ENCODE peak calls at places on chromosomes 16 and 17, in five cellular contexts. P is SJCRH30; C is adrenal gland; R is activated naive CD4-positive, alpha-beta T cell; W is COLO829. Q is an unnamed sample.

GRCh38 chr17:69525920-69526841 is 111.7 kb downstream of the MAP2K6 start:
- DNase-seq in P (peak; percentile 9), R (no peak), W (peak; percentile 61), C (peak; percentile 63), Q (peak; percentile 55)

GRCh38 chr16:9123871-9124270 is 32.4 kb downstream of the HAPSTR1 start:
- DNase-seq in P (no peak), C (peak; percentile 61), W (no peak), R (no peak), Q (no peak)

GRCh38 chr17:17313350-17313991 is 10.3 kb downstream of the NT5M start:
- DNase-seq in R (no peak), P (no peak), C (peak; percentile 63), W (no peak), Q (no peak)

GRCh38 chr17:49069585-49070273 is 62.8 kb upstream of the B4GALNT2 start:
- DNase-seq in P (no peak), R (no peak), C (no peak), W (no peak), Q (no peak)

GRCh38 chr16:77592021-77592420 is 130.3 kb upstream of the NUDT7 start:
- DNase-seq in W (no peak), P (no peak), R (no peak), C (no peak), Q (no peak)

GRCh38 chr17:81018044-81018802 is 16.7 kb upstream of the BAIAP2 start:
- DNase-seq in P (peak; percentile 85), W (peak; percentile 58), R (no peak), C (no peak), Q (no peak)

GRCh38 chr17:57370051-57370581 is 113.8 kb downstream of the MSI2 start:
- DNase-seq in R (no peak), W (no peak), C (peak; percentile 48), P (no peak), Q (no peak)

GRCh38 chr17:2965621-2966275 is 97.7 kb downstream of the OR1D5 start:
- DNase-seq in R (no peak), P (no peak), C (peak; percentile 24), W (no peak), Q (peak; percentile 42)

GRCh38 chr16:11380836-11381235 is 35.6 kb downstream of the RMI2 start:
- DNase-seq in R (no peak), W (no peak), P (no peak), C (no peak), Q (no peak)

GRCh38 chr17:74199306-74200092 is 4.0 kb upstream of the RPL38 start:
- DNase-seq in C (peak; percentile 70), W (peak; percentile 80), P (peak; percentile 72), R (no peak), Q (peak; percentile 61)

GRCh38 chr17:49022391-49022941 is 25.3 kb downstream of the IGF2BP1 start:
- DNase-seq in W (no peak), C (no peak), R (no peak), P (peak; percentile 74), Q (no peak)

GRCh38 chr17:44187131-44187899 is 543 bp downstream of the TMUB2 start:
- DNase-seq in W (no peak), C (peak; percentile 73), P (no peak), R (no peak), Q (peak; percentile 54)

GRCh38 chr16:79751785-79752184 is 151.2 kb upstream of the MAF start:
- DNase-seq in P (no peak), R (no peak), W (no peak), C (no peak), Q (no peak)